ENCODE peak calls at places on chromosome 6, in seven cellular contexts. One of them, this sample, is unnamed. For H3K9me3, the result is how much of the 10 kb centered on the place peaks cover.

GRCh38 chr6:133392015-133392414 is 150.9 kb downstream of the EYA4 start:
- DNase-seq in fibroblast of lung: peak
- DNase-seq in neural progenitor cell: no peak
- DNase-seq in left lung: no peak
- DNase-seq in IMR-90: no peak
- DNase-seq in astrocyte: peak
- DNase-seq in tibial artery: no peak
- DNase-seq in this sample: no peak

GRCh38 chr6:157036245-157036681 is 259.1 kb downstream of the ARID1B start:
- DNase-seq in fibroblast of lung: peak
- DNase-seq in neural progenitor cell: no peak
- DNase-seq in left lung: no peak
- DNase-seq in IMR-90: peak
- DNase-seq in astrocyte: peak
- DNase-seq in tibial artery: no peak
- DNase-seq in this sample: no peak

GRCh38 chr6:117034547-117034946 is 157.5 kb downstream of the RFX6 start:
- DNase-seq in fibroblast of lung: no peak
- DNase-seq in neural progenitor cell: no peak
- DNase-seq in left lung: no peak
- DNase-seq in IMR-90: no peak
- DNase-seq in astrocyte: no peak
- DNase-seq in tibial artery: no peak
- DNase-seq in this sample: no peak

GRCh38 chr6:155854787-155855186 is 399.1 kb upstream of the NOX3 start:
- DNase-seq in fibroblast of lung: no peak
- DNase-seq in neural progenitor cell: no peak
- DNase-seq in left lung: no peak
- DNase-seq in IMR-90: no peak
- DNase-seq in astrocyte: no peak
- DNase-seq in tibial artery: no peak
- DNase-seq in this sample: no peak

GRCh38 chr6:135465903-135466302 is 31.6 kb downstream of the AHI1 start:
- DNase-seq in fibroblast of lung: no peak
- DNase-seq in neural progenitor cell: no peak
- DNase-seq in left lung: no peak
- DNase-seq in IMR-90: no peak
- DNase-seq in astrocyte: no peak
- DNase-seq in tibial artery: no peak
- DNase-seq in this sample: no peak

GRCh38 chr6:137222376-137222775 is 3.2 kb upstream of the IFNGR1 start:
- DNase-seq in fibroblast of lung: no peak
- DNase-seq in neural progenitor cell: no peak
- DNase-seq in left lung: no peak
- DNase-seq in IMR-90: no peak
- DNase-seq in astrocyte: no peak
- DNase-seq in tibial artery: no peak
- DNase-seq in this sample: no peak

GRCh38 chr6:110688661-110689268 is 126.5 kb downstream of the CDK19 start:
- DNase-seq in fibroblast of lung: no peak
- DNase-seq in neural progenitor cell: no peak
- DNase-seq in left lung: peak
- DNase-seq in IMR-90: no peak
- DNase-seq in astrocyte: no peak
- DNase-seq in tibial artery: no peak
- DNase-seq in this sample: no peak

GRCh38 chr6:81655696-81656095 is 96.8 kb downstream of the TENT5A start:
- DNase-seq in fibroblast of lung: peak
- DNase-seq in neural progenitor cell: no peak
- DNase-seq in left lung: no peak
- DNase-seq in IMR-90: peak
- DNase-seq in astrocyte: no peak
- DNase-seq in tibial artery: no peak
- DNase-seq in this sample: no peak

GRCh38 chr6:160030103-160030502 is 61.2 kb downstream of the IGF2R start:
- DNase-seq in fibroblast of lung: peak
- DNase-seq in neural progenitor cell: peak
- DNase-seq in left lung: peak
- DNase-seq in IMR-90: peak
- DNase-seq in astrocyte: peak
- DNase-seq in tibial artery: peak
- DNase-seq in this sample: no peak

GRCh38 chr6:11271637-11272036 is 39.2 kb upstream of the NEDD9 start:
- DNase-seq in fibroblast of lung: peak
- DNase-seq in neural progenitor cell: no peak
- DNase-seq in left lung: no peak
- DNase-seq in IMR-90: peak
- DNase-seq in astrocyte: peak
- DNase-seq in tibial artery: no peak
- DNase-seq in this sample: no peak

GRCh38 chr6:83065511-83066192 is at the start of gene UBE3D:
- DNase-seq in fibroblast of lung: peak
- DNase-seq in neural progenitor cell: peak
- DNase-seq in left lung: peak
- DNase-seq in IMR-90: peak
- DNase-seq in astrocyte: peak
- DNase-seq in tibial artery: peak
- DNase-seq in this sample: peak

GRCh38 chr6:39816744-39817143 is 24.6 kb downstream of the DAAM2 start:
- DNase-seq in fibroblast of lung: peak
- DNase-seq in neural progenitor cell: no peak
- DNase-seq in left lung: no peak
- DNase-seq in IMR-90: peak
- DNase-seq in astrocyte: peak
- DNase-seq in tibial artery: no peak
- DNase-seq in this sample: no peak

GRCh38 chr6:16914184-16914583 is 152.9 kb upstream of the ATXN1 start:
- DNase-seq in fibroblast of lung: no peak
- DNase-seq in neural progenitor cell: no peak
- DNase-seq in left lung: no peak
- DNase-seq in IMR-90: no peak
- DNase-seq in astrocyte: no peak
- DNase-seq in tibial artery: no peak
- DNase-seq in this sample: no peak

GRCh38 chr6:34648808-34649207 is 47.8 kb downstream of the ILRUN start:
- DNase-seq in fibroblast of lung: no peak
- DNase-seq in neural progenitor cell: no peak
- DNase-seq in left lung: no peak
- DNase-seq in IMR-90: no peak
- DNase-seq in astrocyte: no peak
- DNase-seq in tibial artery: no peak
- DNase-seq in this sample: no peak

GRCh38 chr6:34654061-34654460 is 42.5 kb downstream of the ILRUN start:
- DNase-seq in fibroblast of lung: no peak
- DNase-seq in neural progenitor cell: no peak
- DNase-seq in left lung: no peak
- DNase-seq in IMR-90: no peak
- DNase-seq in astrocyte: no peak
- DNase-seq in tibial artery: no peak
- DNase-seq in this sample: no peak

GRCh38 chr6:34652263-34652662 is 44.3 kb downstream of the ILRUN start:
- DNase-seq in fibroblast of lung: no peak
- DNase-seq in neural progenitor cell: no peak
- DNase-seq in left lung: no peak
- DNase-seq in IMR-90: no peak
- DNase-seq in astrocyte: no peak
- DNase-seq in tibial artery: no peak
- DNase-seq in this sample: no peak

GRCh38 chr6:34646714-34647113 is 49.9 kb downstream of the ILRUN start:
- DNase-seq in fibroblast of lung: no peak
- DNase-seq in neural progenitor cell: no peak
- DNase-seq in left lung: no peak
- DNase-seq in IMR-90: no peak
- DNase-seq in astrocyte: no peak
- DNase-seq in tibial artery: no peak
- DNase-seq in this sample: no peak

DNA sequence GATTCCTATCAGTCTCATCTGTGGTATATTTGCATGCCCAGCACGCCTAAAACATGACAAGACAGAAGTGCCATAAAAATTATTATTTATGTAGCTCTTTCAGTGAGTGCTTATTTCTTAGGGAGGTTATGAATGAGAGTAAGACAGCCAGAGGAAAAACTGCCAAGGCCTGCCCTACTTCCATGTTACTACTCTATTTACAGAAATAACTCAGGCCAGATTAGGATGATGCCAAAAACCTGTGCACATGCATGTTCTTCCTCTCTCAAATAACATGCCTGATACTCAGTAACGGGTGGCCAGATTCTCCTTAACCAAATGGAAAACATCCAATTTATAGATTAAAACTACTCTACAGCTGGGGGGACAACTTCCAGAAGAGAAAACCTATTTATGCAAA is 45.7 kb downstream of the ILRUN start:
- DNase-seq in fibroblast of lung: no peak
- DNase-seq in neural progenitor cell: no peak
- DNase-seq in left lung: no peak
- DNase-seq in IMR-90: no peak
- DNase-seq in astrocyte: no peak
- DNase-seq in tibial artery: no peak
- DNase-seq in this sample: no peak
- H3K27ac ChIP-seq in fibroblast of lung: no peak
- H3K27ac ChIP-seq in neural progenitor cell: no peak
- H3K27ac ChIP-seq in left lung: peak
- H3K27ac ChIP-seq in IMR-90: no peak
- H3K27ac ChIP-seq in astrocyte: no peak
- H3K27ac ChIP-seq in tibial artery: no peak
- H3K27ac ChIP-seq in this sample: no peak

GRCh38 chr6:163427498-163428254 is 13.2 kb downstream of the QKI start:
- DNase-seq in fibroblast of lung: peak
- DNase-seq in neural progenitor cell: peak
- DNase-seq in left lung: no peak
- DNase-seq in IMR-90: peak
- DNase-seq in astrocyte: peak
- DNase-seq in tibial artery: no peak
- DNase-seq in this sample: no peak
- TF ChIP-seq CTCF in fibroblast of lung: no peak
- TF ChIP-seq CTCF in neural progenitor cell: peak
- TF ChIP-seq CTCF in left lung: peak
- TF ChIP-seq CTCF in IMR-90: peak
- TF ChIP-seq CTCF in astrocyte: peak
- TF ChIP-seq CTCF in tibial artery: peak
- TF ChIP-seq CTCF in this sample: no peak

GRCh38 chr6:22129751-22130150 is 167.1 kb downstream of the PRL start:
- DNase-seq in fibroblast of lung: peak
- DNase-seq in neural progenitor cell: no peak
- DNase-seq in left lung: no peak
- DNase-seq in IMR-90: no peak
- DNase-seq in astrocyte: no peak
- DNase-seq in tibial artery: no peak
- DNase-seq in this sample: no peak
- H3K9me3 ChIP-seq in fibroblast of lung: under half
- H3K9me3 ChIP-seq in neural progenitor cell: under half
- H3K9me3 ChIP-seq in left lung: under half
- H3K9me3 ChIP-seq in IMR-90: under half
- H3K9me3 ChIP-seq in astrocyte: under half
- H3K9me3 ChIP-seq in tibial artery: under half
- H3K9me3 ChIP-seq in this sample: under half

GRCh38 chr6:53529324-53530036 is 15.4 kb downstream of the GCLC start:
- DNase-seq in fibroblast of lung: no peak
- DNase-seq in neural progenitor cell: peak
- DNase-seq in left lung: no peak
- DNase-seq in IMR-90: no peak
- DNase-seq in astrocyte: no peak
- DNase-seq in tibial artery: no peak
- DNase-seq in this sample: no peak

GRCh38 chr6:53530346-53530745 is 14.6 kb downstream of the GCLC start:
- DNase-seq in fibroblast of lung: peak
- DNase-seq in neural progenitor cell: peak
- DNase-seq in left lung: no peak
- DNase-seq in IMR-90: peak
- DNase-seq in astrocyte: peak
- DNase-seq in tibial artery: no peak
- DNase-seq in this sample: no peak

GRCh38 chr6:53532942-53533341 is 12.0 kb downstream of the GCLC start:
- DNase-seq in fibroblast of lung: no peak
- DNase-seq in neural progenitor cell: no peak
- DNase-seq in left lung: no peak
- DNase-seq in IMR-90: no peak
- DNase-seq in astrocyte: peak
- DNase-seq in tibial artery: no peak
- DNase-seq in this sample: no peak

GRCh38 chr6:53532061-53532797 is 12.7 kb downstream of the GCLC start:
- DNase-seq in fibroblast of lung: no peak
- DNase-seq in neural progenitor cell: no peak
- DNase-seq in left lung: no peak
- DNase-seq in IMR-90: no peak
- DNase-seq in astrocyte: no peak
- DNase-seq in tibial artery: no peak
- DNase-seq in this sample: no peak

GRCh38 chr6:53530780-53531386 is 14.0 kb downstream of the GCLC start:
- DNase-seq in fibroblast of lung: no peak
- DNase-seq in neural progenitor cell: no peak
- DNase-seq in left lung: no peak
- DNase-seq in IMR-90: no peak
- DNase-seq in astrocyte: no peak
- DNase-seq in tibial artery: no peak
- DNase-seq in this sample: no peak
- H3K27ac ChIP-seq in fibroblast of lung: no peak
- H3K27ac ChIP-seq in neural progenitor cell: peak
- H3K27ac ChIP-seq in left lung: no peak
- H3K27ac ChIP-seq in IMR-90: no peak
- H3K27ac ChIP-seq in astrocyte: no peak
- H3K27ac ChIP-seq in tibial artery: no peak
- H3K27ac ChIP-seq in this sample: no peak

GRCh38 chr6:33719326-33719987 is 8.0 kb upstream of the UQCC2 start:
- DNase-seq in fibroblast of lung: no peak
- DNase-seq in neural progenitor cell: no peak
- DNase-seq in left lung: peak
- DNase-seq in IMR-90: no peak
- DNase-seq in astrocyte: no peak
- DNase-seq in tibial artery: no peak
- DNase-seq in this sample: no peak
- TF ChIP-seq CTCF in fibroblast of lung: no peak
- TF ChIP-seq CTCF in neural progenitor cell: no peak
- TF ChIP-seq CTCF in left lung: no peak
- TF ChIP-seq CTCF in IMR-90: no peak
- TF ChIP-seq CTCF in astrocyte: no peak
- TF ChIP-seq CTCF in tibial artery: no peak
- TF ChIP-seq CTCF in this sample: no peak

DNA sequence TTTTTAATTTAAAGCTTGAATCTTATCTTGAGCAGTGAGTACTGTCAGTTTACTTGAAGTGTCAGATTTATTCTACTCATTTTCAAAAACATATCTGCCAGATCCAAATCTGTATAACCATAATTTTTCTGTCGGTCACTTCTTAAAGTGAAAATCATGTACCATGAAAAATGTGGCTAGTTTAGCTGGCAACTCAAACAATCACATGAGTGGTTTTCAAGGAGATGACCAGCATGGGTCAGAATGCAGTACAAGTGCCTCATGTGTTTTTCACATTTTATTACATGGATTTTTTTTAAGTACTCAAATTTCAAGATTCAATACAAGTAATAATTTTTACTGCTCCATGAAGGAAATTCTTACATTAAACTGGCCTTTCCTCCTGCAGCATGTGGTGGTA is 11.0 kb upstream of the SAMD5 start:
- DNase-seq in fibroblast of lung: no peak
- DNase-seq in neural progenitor cell: no peak
- DNase-seq in left lung: no peak
- DNase-seq in IMR-90: no peak
- DNase-seq in astrocyte: no peak
- DNase-seq in tibial artery: no peak
- DNase-seq in this sample: no peak
- H3K9me3 ChIP-seq in fibroblast of lung: under half
- H3K9me3 ChIP-seq in neural progenitor cell: under half
- H3K9me3 ChIP-seq in left lung: under half
- H3K9me3 ChIP-seq in IMR-90: under half
- H3K9me3 ChIP-seq in astrocyte: under half
- H3K9me3 ChIP-seq in tibial artery: under half
- H3K9me3 ChIP-seq in this sample: under half

This sample was measured in CD8-positive, alpha-beta T cell.